ENCODE peak calls at places on chromosome 13, in six cellular contexts. T, K, X, I, F and H are unnamed samples.

GRCh38 chr13:26719356-26719945 is 41.1 kb downstream of the GPR12 start:
- DNase-seq in F (no peak), K (no peak), T (peak), I (no peak), X (no peak), H (peak)

GRCh38 chr13:110942248-110942981 is 27.5 kb upstream of the ANKRD10 start:
- DNase-seq in I (no peak), F (no peak), K (no peak), X (no peak), T (no peak), H (no peak)

GRCh38 chr13:98216135-98216565 is 39.1 kb upstream of the RNF113B start:
- DNase-seq in I (peak), F (peak), T (no peak), X (no peak), K (no peak), H (no peak)

GRCh38 chr13:75217949-75218348 is 264.0 kb downstream of the TBC1D4 start:
- DNase-seq in I (peak), K (no peak), T (no peak), F (no peak), X (no peak), H (peak)

GRCh38 chr13:36212789-36213188 is 1.6 kb downstream of the SOHLH2 start:
- DNase-seq in K (no peak), F (no peak), X (no peak), T (no peak), I (no peak), H (peak)

GRCh38 chr13:40790232-40790631 is 821 bp downstream of the SLC25A15 start:
- DNase-seq in K (no peak), F (no peak), I (no peak), X (no peak), T (peak), H (no peak)

GRCh38 chr13:23870356-23871146 is 18.6 kb downstream of the MIPEP start:
- DNase-seq in X (no peak), I (no peak), T (peak), F (no peak), K (no peak), H (peak)

GRCh38 chr13:50636007-50636704 is 207.3 kb downstream of the DLEU7 start:
- DNase-seq in I (no peak), F (no peak), T (peak), X (no peak), K (no peak), H (no peak)

GRCh38 chr13:42014119-42014518 is 34.3 kb upstream of the DGKH start:
- DNase-seq in T (no peak), X (no peak), I (no peak), F (no peak), K (no peak), H (no peak)

GRCh38 chr13:77876176-77876575 is 42.5 kb downstream of the EDNRB start:
- DNase-seq in I (no peak), T (no peak), K (no peak), X (no peak), F (no peak), H (no peak)

GRCh38 chr13:111915104-111915551 is 151.8 kb upstream of the SOX1 start:
- DNase-seq in X (no peak), I (no peak), K (peak), F (no peak), T (no peak), H (no peak)

GRCh38 chr13:110228936-110229904 is 77.7 kb downstream of the COL4A1 start:
- DNase-seq in T (no peak), I (no peak), F (no peak), X (no peak), K (no peak), H (no peak)

GRCh38 chr13:21123956-21124355 is 52.4 kb downstream of the SKA3 start:
- DNase-seq in T (no peak), X (no peak), F (no peak), I (no peak), K (peak), H (no peak)